ENCODE peak calls at places on chromosomes 13 and 19, in five cellular contexts. Y is neural progenitor cell, M is HAP-1, B is iPS DF 6.9, C is adipocyte. S is an unnamed sample.

GRCh38 chr13:46605089-46605488 is 52.1 kb downstream of the LRCH1 start:
- DNase-seq in M (no peak), B (no peak), Y (no peak), C (no peak), S (no peak)

GRCh38 chr13:60261432-60262351 is 98.0 kb upstream of the DIAPH3 start:
- DNase-seq in B (peak; percentile 64), Y (peak; percentile 71), M (peak; percentile 55), C (no peak), S (no peak)

GRCh38 chr13:35714096-35714495 is 237.6 kb upstream of the MAB21L1 start:
- DNase-seq in B (no peak), C (peak; percentile 75), M (peak; percentile 66), Y (peak; percentile 52), S (no peak)

GRCh38 chr13:59835569-59835968 is 328.2 kb downstream of the DIAPH3 start:
- DNase-seq in M (no peak), Y (no peak), B (no peak), C (no peak), S (no peak)

GRCh38 chr13:103539265-103539664 is 473.0 kb upstream of the SLC10A2 start:
- DNase-seq in C (no peak), Y (peak; percentile 78), M (no peak), B (no peak), S (no peak)

GRCh38 chr13:79912403-79912802 is 428.5 kb downstream of the SPRY2 start:
- DNase-seq in C (no peak), B (no peak), Y (no peak), M (no peak), S (no peak)

GRCh38 chr19:10461047-10461949 is 41.0 kb downstream of the PDE4A start:
- DNase-seq in Y (peak; percentile 96), B (peak; percentile 54), C (peak; percentile 95), M (peak; percentile 85), S (peak; percentile 99)

GRCh38 chr13:107322228-107322627 is 754.3 kb upstream of the ARGLU1 start:
- DNase-seq in Y (no peak), C (no peak), M (no peak), B (no peak), S (no peak)

GRCh38 chr19:35268546-35269424 is at the start of gene USF2:
- DNase-seq in B (no peak), C (peak; percentile 82), Y (peak; percentile 89), M (peak; percentile 61), S (peak; percentile 96)

GRCh38 chr19:19937403-19937802 is 36.7 kb downstream of the ZNF93 start:
- DNase-seq in Y (no peak), M (no peak), B (no peak), C (no peak), S (no peak)

GRCh38 chr13:74229242-74229641 is 95.0 kb upstream of the KLF12 start:
- DNase-seq in C (no peak), B (no peak), Y (no peak), M (no peak), S (no peak)

GRCh38 chr19:56566904-56567273 is 379 bp upstream of the ZNF470 start:
- DNase-seq in Y (no peak), B (no peak), C (peak; percentile 59), M (no peak), S (peak; percentile 51)

GRCh38 chr19:18428173-18428836 is 9.1 kb downstream of the SSBP4 start:
- DNase-seq in Y (no peak), M (no peak), C (no peak), B (no peak), S (peak; percentile 77)

DNA sequence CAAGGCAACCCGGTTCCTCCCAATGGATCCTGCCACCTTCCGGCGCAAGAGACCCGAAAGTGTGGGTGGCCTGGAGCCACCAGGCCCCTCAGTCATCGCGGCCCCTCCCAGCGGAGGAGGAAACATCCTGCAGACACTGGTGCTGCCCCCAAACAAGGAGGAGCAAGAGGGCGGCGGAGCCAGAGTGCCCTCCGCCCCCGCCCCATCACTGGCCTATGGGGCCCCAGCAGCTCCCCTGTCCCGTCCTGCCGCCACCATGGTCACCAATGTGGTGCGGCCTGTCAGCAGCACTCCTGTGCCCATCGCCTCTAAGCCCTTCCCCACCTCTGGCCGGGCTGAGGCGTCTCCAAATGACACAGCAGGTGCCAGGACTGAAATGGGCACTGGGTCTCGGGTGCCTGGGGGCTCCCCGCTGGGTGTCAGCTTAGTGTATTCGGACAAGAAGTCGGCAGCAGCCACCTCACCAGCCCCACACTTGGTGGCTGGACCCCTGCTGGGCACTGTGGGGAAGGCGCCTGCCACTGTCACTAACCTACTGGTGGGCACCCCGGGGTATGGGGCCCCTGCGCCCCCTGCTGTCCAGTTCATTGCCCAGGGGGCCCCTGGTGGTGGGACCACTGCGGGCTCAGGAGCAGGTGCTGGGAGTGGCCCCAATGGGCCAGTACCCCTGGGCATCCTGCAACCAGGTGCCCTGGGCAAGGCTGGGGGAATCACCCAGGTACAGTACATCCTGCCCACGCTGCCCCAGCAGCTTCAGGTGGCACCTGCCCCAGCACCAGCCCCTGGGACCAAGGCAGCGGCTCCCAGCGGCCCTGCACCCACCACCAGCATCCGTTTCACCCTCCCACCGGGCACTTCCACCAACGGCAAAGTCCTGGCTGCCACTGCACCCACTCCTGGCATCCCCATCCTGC is 11.2 kb upstream of the PRR19 start:
- DNase-seq in B (no peak), Y (peak; percentile 43), M (no peak), C (peak; percentile 32), S (peak; percentile 97)
- H3K4me1 ChIP-seq in B (peaks cover 9% of the 10 kb centered on the region), Y (peaks cover 3% of the 10 kb centered on the region), M (peaks cover 1% of the 10 kb centered on the region), C (peaks cover 6% of the 10 kb centered on the region), S (peaks cover 4% of the 10 kb centered on the region)

GRCh38 chr19:6062961-6063575 is 47.2 kb downstream of the RFX2 start:
- DNase-seq in C (no peak), B (no peak), Y (no peak), M (no peak), S (no peak)
- H3K4me1 ChIP-seq in C (peaks cover 78% of the 10 kb centered on the region), B (peaks cover 4% of the 10 kb centered on the region), Y (peaks cover 14% of the 10 kb centered on the region), M (peaks cover 33% of the 10 kb centered on the region), S (peaks cover 32% of the 10 kb centered on the region)

DNA sequence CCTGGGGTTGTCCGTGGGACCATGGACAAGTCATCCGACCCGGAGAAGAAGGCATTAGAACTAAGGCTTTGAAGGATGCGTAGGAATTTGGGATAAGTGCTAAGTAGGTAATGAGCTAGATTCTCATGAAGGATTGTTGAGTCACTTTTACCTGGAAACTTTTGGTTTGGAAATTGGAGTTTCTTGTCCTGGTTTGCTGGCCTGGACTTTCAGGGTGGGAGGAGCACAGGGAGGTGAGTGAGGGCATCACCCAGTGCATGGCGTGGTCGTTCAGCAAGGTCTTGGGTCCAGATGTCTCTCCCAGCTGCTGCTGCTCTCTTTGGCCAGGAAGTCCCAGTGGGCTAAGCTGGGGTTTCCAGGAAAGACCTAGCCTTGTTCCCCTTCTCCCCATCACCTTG is 7.6 kb downstream of the NFIC start:
- DNase-seq in Y (no peak), M (no peak), C (no peak), B (no peak), S (peak; percentile 76)
- H3K4me1 ChIP-seq in Y (peaks cover 4% of the 10 kb centered on the region), M (peaks cover 4% of the 10 kb centered on the region), C (peaks cover 50% of the 10 kb centered on the region), B (peaks cover 2% of the 10 kb centered on the region), S (peaks cover 38% of the 10 kb centered on the region)

DNA sequence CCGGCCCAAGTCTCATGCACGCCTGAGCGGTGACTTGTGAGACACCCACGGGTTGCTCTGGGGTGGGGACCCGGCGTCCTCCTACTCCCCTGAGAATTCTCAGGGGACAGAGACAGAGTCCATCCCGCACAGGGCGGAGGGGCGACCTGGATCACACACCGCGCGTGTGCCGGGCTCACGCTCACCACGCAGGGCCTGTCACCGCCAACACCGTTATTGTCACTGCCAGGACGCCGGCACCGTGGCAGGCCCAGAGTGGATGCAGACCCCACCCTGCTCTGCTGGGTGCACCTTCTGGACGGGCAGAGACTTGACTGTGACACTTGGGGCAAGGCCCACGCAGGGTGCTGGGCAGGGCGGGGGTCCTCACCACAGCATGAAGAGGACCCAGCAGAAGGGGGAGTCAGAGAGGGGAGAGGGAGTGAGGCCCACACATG is 16.2 kb downstream of the MOB3A start:
- DNase-seq in C (no peak), M (no peak), B (no peak), Y (no peak), S (peak; percentile 65)
- H3K4me1 ChIP-seq in C (no peaks in the 10 kb centered on the region), M (no peaks in the 10 kb centered on the region), B (no peaks in the 10 kb centered on the region), Y (no peaks in the 10 kb centered on the region), S (no peaks in the 10 kb centered on the region)

GRCh38 chr19:3056454-3057016 is 5.8 kb downstream of the TLE5 start:
- DNase-seq in M (no peak), B (no peak), Y (peak; percentile 76), C (no peak), S (peak; percentile 78)
- H3K4me1 ChIP-seq in M (no peaks in the 10 kb centered on the region), B (peaks cover 4% of the 10 kb centered on the region), Y (peaks cover 28% of the 10 kb centered on the region), C (peaks cover 24% of the 10 kb centered on the region), S (peaks cover 13% of the 10 kb centered on the region)